ENCODE peak calls at places on chromosomes 7 and 10, in eight cellular contexts. U is adrenal gland, I is stomach, F is BJ, V is fibroblast of mammary gland, X is IMR-90, O is astrocyte of the spinal cord, Z is heart left ventricle. Q is an unnamed sample.
A peak's percentile ranks its signal among the peaks of the same experiment; 100 is the strongest.

GRCh38 chr7:139739863-139740597 is 37.8 kb downstream of the HIPK2 start:
- DNase-seq in V (no peak), F (no peak), X (no peak), Z (no peak), O (no peak), I (peak; percentile 72), U (no peak), Q (no peak)

GRCh38 chr10:21191512-21191911 is 294.4 kb upstream of the NEBL start:
- DNase-seq in O (no peak), U (no peak), V (no peak), F (no peak), I (no peak), X (no peak), Z (no peak), Q (no peak)

GRCh38 chr10:97095701-97096300 is 90.0 kb downstream of the SLIT1 start:
- DNase-seq in U (no peak), F (no peak), I (no peak), O (no peak), Z (no peak), X (no peak), V (no peak), Q (no peak)

GRCh38 chr10:109892885-109893284 is 30.4 kb downstream of the XPNPEP1 start:
- DNase-seq in V (peak; percentile 85), U (peak; percentile 55), O (peak; percentile 68), Z (no peak), I (no peak), X (no peak), F (no peak), Q (no peak)

GRCh38 chr7:1158203-1159126 is 1.5 kb downstream of the ZFAND2A start:
- DNase-seq in F (no peak), Z (no peak), X (no peak), V (no peak), O (no peak), I (no peak), U (no peak), Q (no peak)

GRCh38 chr7:132109768-132110167 is 466.5 kb downstream of the PLXNA4 start:
- DNase-seq in F (no peak), I (no peak), Z (no peak), U (no peak), O (no peak), V (no peak), X (no peak), Q (no peak)

GRCh38 chr10:28263136-28263857 is 39.6 kb downstream of the MPP7 start:
- DNase-seq in O (no peak), F (no peak), U (no peak), V (no peak), I (peak; percentile 41), X (no peak), Z (no peak), Q (no peak)

GRCh38 chr10:132054564-132054963 is 11.2 kb upstream of the JAKMIP3 start:
- DNase-seq in I (no peak), O (no peak), V (no peak), Z (peak; percentile 27), F (no peak), X (no peak), U (no peak), Q (no peak)

GRCh38 chr7:81624650-81625310 is 145.1 kb downstream of the HGF start:
- DNase-seq in U (no peak), O (no peak), V (peak; percentile 91), I (no peak), X (peak; percentile 50), F (no peak), Z (no peak), Q (no peak)

GRCh38 chr10:62545667-62546066 is 171.5 kb downstream of the ZNF365 start:
- DNase-seq in Z (no peak), F (no peak), X (peak; percentile 39), V (peak; percentile 95), I (no peak), U (no peak), O (no peak), Q (no peak)

GRCh38 chr7:158274996-158275395 is 312.6 kb downstream of the PTPRN2 start:
- DNase-seq in I (no peak), F (no peak), V (no peak), U (no peak), Z (no peak), O (no peak), X (no peak), Q (no peak)

GRCh38 chr10:121436281-121436629 is 162.0 kb downstream of the FGFR2 start:
- DNase-seq in V (no peak), X (no peak), O (no peak), U (no peak), I (no peak), Z (no peak), F (no peak), Q (no peak)

GRCh38 chr7:157485361-157485831 is 148.6 kb downstream of the DNAJB6 start:
- DNase-seq in V (no peak), X (no peak), I (peak; percentile 19), F (no peak), Z (peak; percentile 24), U (no peak), O (no peak), Q (no peak)

GRCh38 chr10:70512149-70512611 is 33.6 kb downstream of the PALD1 start:
- DNase-seq in X (peak; percentile 23), I (no peak), F (no peak), V (no peak), U (no peak), O (no peak), Z (no peak), Q (no peak)

GRCh38 chr7:106260136-106260561 is 24.6 kb downstream of the NAMPT start:
- DNase-seq in F (no peak), X (no peak), I (no peak), V (peak; percentile 16), Z (no peak), U (no peak), O (peak; percentile 74), Q (no peak)

GRCh38 chr7:135428011-135428410 is 81.9 kb downstream of the CNOT4 start:
- DNase-seq in O (no peak), U (no peak), I (no peak), F (no peak), V (no peak), X (no peak), Z (no peak), Q (no peak)

GRCh38 chr7:6530626-6531491 is 20.4 kb downstream of the GRID2IP start:
- DNase-seq in I (peak; percentile 42), U (no peak), Z (no peak), V (no peak), O (no peak), X (no peak), F (no peak), Q (no peak)

GRCh38 chr10:17394854-17395253 is 59.5 kb downstream of the ST8SIA6 start:
- DNase-seq in O (no peak), I (no peak), U (no peak), X (no peak), F (no peak), Z (no peak), V (no peak), Q (no peak)

GRCh38 chr7:110534241-110534931 is 556.5 kb upstream of the LRRN3 start:
- DNase-seq in U (no peak), O (peak; percentile 49), V (peak; percentile 44), I (no peak), X (peak; percentile 71), Z (no peak), F (no peak), Q (no peak)

GRCh38 chr10:3781458-3782098 is 3.4 kb downstream of the KLF6 start:
- DNase-seq in F (no peak), Z (peak; percentile 84), O (peak; percentile 61), X (peak; percentile 55), V (peak; percentile 52), U (no peak), I (peak; percentile 59), Q (no peak)

GRCh38 chr10:33032354-33033254 is 74.6 kb upstream of the ITGB1 start:
- DNase-seq in O (peak; percentile 66), I (no peak), X (peak; percentile 79), F (peak; percentile 52), Z (no peak), U (no peak), V (peak; percentile 86), Q (no peak)

GRCh38 chr7:21137640-21138039 is 290.2 kb upstream of the SP4 start:
- DNase-seq in F (no peak), X (no peak), O (no peak), Z (no peak), U (no peak), I (no peak), V (no peak), Q (no peak)

GRCh38 chr10:45421231-45422097 is 47.4 kb downstream of the ALOX5 start:
- DNase-seq in Z (no peak), V (no peak), O (no peak), U (no peak), X (no peak), F (no peak), I (no peak), Q (no peak)

DNA sequence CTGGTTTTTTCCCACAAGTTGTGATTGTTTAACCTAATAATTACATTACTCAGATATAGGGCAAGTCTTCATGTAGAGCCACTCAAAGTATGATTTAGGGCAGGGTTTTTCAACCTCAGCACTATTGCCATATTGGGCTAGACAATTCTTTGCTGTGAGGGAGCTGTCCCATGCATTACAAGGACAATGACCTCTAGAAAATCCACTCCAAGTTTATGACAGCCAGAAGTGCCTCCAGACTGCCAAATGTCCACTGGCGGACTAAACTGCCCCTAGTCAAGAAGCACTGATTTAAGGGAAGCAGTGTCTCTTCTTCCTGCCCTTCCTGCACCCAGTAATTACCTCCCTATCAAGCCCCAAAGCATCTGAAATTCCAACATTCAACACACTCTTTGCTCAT is 54.4 kb downstream of the ZNF800 start:
- DNase-seq in U (no peak), V (no peak), O (no peak), X (no peak), Z (no peak), I (no peak), F (no peak), Q (no peak)
- TF ChIP-seq CTCF in U (no peak), V (no peak), O (no peak), X (no peak), Z (no peak), I (no peak), F (no peak), Q (no peak)

GRCh38 chr10:12107781-12108180 is 21.7 kb upstream of the SEC61A2 start:
- DNase-seq in V (no peak), Z (no peak), X (no peak), O (no peak), I (no peak), F (no peak), U (no peak), Q (no peak)

GRCh38 chr10:12111528-12111927 is 17.9 kb upstream of the SEC61A2 start:
- DNase-seq in V (no peak), I (no peak), X (no peak), Z (no peak), F (no peak), U (no peak), O (no peak), Q (no peak)

GRCh38 chr10:12113627-12114026 is 15.8 kb upstream of the SEC61A2 start:
- DNase-seq in V (no peak), I (no peak), U (no peak), F (no peak), X (no peak), Z (no peak), O (no peak), Q (no peak)
- H3K4me3 ChIP-seq in V (no peak overlapping the region), I (no peak overlapping the region), U (no peak overlapping the region), F (no peak overlapping the region), X (no peak overlapping the region), Z (no peak overlapping the region), O (no peak overlapping the region), Q (no peak overlapping the region)

GRCh38 chr7:50229964-50230363 is 74.6 kb upstream of the IKZF1 start:
- DNase-seq in X (peak; percentile 8), V (peak; percentile 26), O (peak; percentile 2), F (no peak), I (no peak), U (no peak), Z (no peak), Q (no peak)
- TF ChIP-seq CTCF in X (peak; percentile 34), V (peak; percentile 44), O (peak; percentile 20), F (peak; percentile 23), I (no peak), U (no peak), Z (peak; percentile 16), Q (peak; percentile 50)

GRCh38 chr7:49773939-49774458 is 561 bp downstream of the VWC2 start:
- DNase-seq in V (no peak), O (no peak), U (no peak), X (no peak), F (no peak), Z (no peak), I (no peak), Q (no peak)
- H3K4me3 ChIP-seq in V (no peak overlapping the region), O (no peak overlapping the region), U (no peak overlapping the region), X (no peak overlapping the region), F (no peak overlapping the region), Z (peak overlapping the region; percentile 79), I (peak overlapping the region; percentile 44), Q (no peak overlapping the region)